ENCODE peak calls at places on chromosomes 16 and 17, in seven cellular contexts. One of them, this sample, is unnamed.

GRCh38 chr17:19331553-19332245 is 30.8 kb downstream of the B9D1 start:
- DNase-seq in HTR-8/SVneo: no peak
- DNase-seq in NCI-H524: no peak
- DNase-seq in NCI-H1694 treated with DMSO at 0.1 percent for 48 hours: no peak
- DNase-seq in HuH-7.5: no peak
- DNase-seq in DMS153: no peak
- DNase-seq in AG09319: no peak
- DNase-seq in this sample: no peak

GRCh38 chr17:59542960-59543635 is 22.3 kb upstream of the DHX40 start:
- DNase-seq in HTR-8/SVneo: no peak
- DNase-seq in NCI-H524: no peak
- DNase-seq in NCI-H1694 treated with DMSO at 0.1 percent for 48 hours: no peak
- DNase-seq in HuH-7.5: no peak
- DNase-seq in DMS153: no peak
- DNase-seq in AG09319: no peak
- DNase-seq in this sample: no peak

GRCh38 chr16:20614201-20615141 is 38.3 kb upstream of the ACSM2B start:
- DNase-seq in HTR-8/SVneo: no peak
- DNase-seq in NCI-H524: peak
- DNase-seq in NCI-H1694 treated with DMSO at 0.1 percent for 48 hours: no peak
- DNase-seq in HuH-7.5: no peak
- DNase-seq in DMS153: no peak
- DNase-seq in AG09319: no peak
- DNase-seq in this sample: no peak

GRCh38 chr17:27461192-27461859 is 5.1 kb downstream of the KSR1 start:
- DNase-seq in HTR-8/SVneo: no peak
- DNase-seq in NCI-H524: no peak
- DNase-seq in NCI-H1694 treated with DMSO at 0.1 percent for 48 hours: no peak
- DNase-seq in HuH-7.5: no peak
- DNase-seq in DMS153: no peak
- DNase-seq in AG09319: no peak
- DNase-seq in this sample: no peak

GRCh38 chr17:17453088-17453487 is 23.7 kb upstream of the MED9 start:
- DNase-seq in HTR-8/SVneo: no peak
- DNase-seq in NCI-H524: no peak
- DNase-seq in NCI-H1694 treated with DMSO at 0.1 percent for 48 hours: no peak
- DNase-seq in HuH-7.5: no peak
- DNase-seq in DMS153: no peak
- DNase-seq in AG09319: no peak
- DNase-seq in this sample: no peak

GRCh38 chr16:76175718-76176117 is 101.5 kb upstream of the CNTNAP4 start:
- DNase-seq in HTR-8/SVneo: no peak
- DNase-seq in NCI-H524: no peak
- DNase-seq in NCI-H1694 treated with DMSO at 0.1 percent for 48 hours: no peak
- DNase-seq in HuH-7.5: no peak
- DNase-seq in DMS153: no peak
- DNase-seq in AG09319: no peak
- DNase-seq in this sample: no peak

GRCh38 chr17:78154903-78155811 is 9.0 kb downstream of the C17orf99 start:
- DNase-seq in HTR-8/SVneo: no peak
- DNase-seq in NCI-H524: no peak
- DNase-seq in NCI-H1694 treated with DMSO at 0.1 percent for 48 hours: no peak
- DNase-seq in HuH-7.5: no peak
- DNase-seq in DMS153: no peak
- DNase-seq in AG09319: no peak
- DNase-seq in this sample: no peak

GRCh38 chr17:59893617-59894100 is 738 bp downstream of the RPS6KB1 start:
- DNase-seq in HTR-8/SVneo: peak
- DNase-seq in NCI-H524: peak
- DNase-seq in NCI-H1694 treated with DMSO at 0.1 percent for 48 hours: peak
- DNase-seq in HuH-7.5: peak
- DNase-seq in DMS153: no peak
- DNase-seq in AG09319: no peak
- DNase-seq in this sample: no peak

GRCh38 chr16:21650517-21650916 is 1.9 kb downstream of the IGSF6 start:
- DNase-seq in HTR-8/SVneo: no peak
- DNase-seq in NCI-H524: no peak
- DNase-seq in NCI-H1694 treated with DMSO at 0.1 percent for 48 hours: no peak
- DNase-seq in HuH-7.5: no peak
- DNase-seq in DMS153: no peak
- DNase-seq in AG09319: no peak
- DNase-seq in this sample: no peak

GRCh38 chr17:72792771-72793170 is 299.7 kb downstream of the SLC39A11 start:
- DNase-seq in HTR-8/SVneo: no peak
- DNase-seq in NCI-H524: no peak
- DNase-seq in NCI-H1694 treated with DMSO at 0.1 percent for 48 hours: no peak
- DNase-seq in HuH-7.5: no peak
- DNase-seq in DMS153: no peak
- DNase-seq in AG09319: no peak
- DNase-seq in this sample: no peak

GRCh38 chr16:62503073-62503472 is 466.8 kb upstream of the CDH8 start:
- DNase-seq in HTR-8/SVneo: no peak
- DNase-seq in NCI-H524: no peak
- DNase-seq in NCI-H1694 treated with DMSO at 0.1 percent for 48 hours: no peak
- DNase-seq in HuH-7.5: no peak
- DNase-seq in DMS153: no peak
- DNase-seq in AG09319: no peak
- DNase-seq in this sample: no peak

GRCh38 chr16:76303637-76304314 is 26.6 kb downstream of the CNTNAP4 start:
- DNase-seq in HTR-8/SVneo: no peak
- DNase-seq in NCI-H524: no peak
- DNase-seq in NCI-H1694 treated with DMSO at 0.1 percent for 48 hours: no peak
- DNase-seq in HuH-7.5: no peak
- DNase-seq in DMS153: no peak
- DNase-seq in AG09319: no peak
- DNase-seq in this sample: no peak

GRCh38 chr16:30184430-30185140 is 1.2 kb downstream of the CORO1A start:
- DNase-seq in HTR-8/SVneo: no peak
- DNase-seq in NCI-H524: no peak
- DNase-seq in NCI-H1694 treated with DMSO at 0.1 percent for 48 hours: no peak
- DNase-seq in HuH-7.5: no peak
- DNase-seq in DMS153: peak
- DNase-seq in AG09319: no peak
- DNase-seq in this sample: no peak

GRCh38 chr17:36612323-36612722 is 10.9 kb downstream of the MRM1 start:
- DNase-seq in HTR-8/SVneo: no peak
- DNase-seq in NCI-H524: no peak
- DNase-seq in NCI-H1694 treated with DMSO at 0.1 percent for 48 hours: no peak
- DNase-seq in HuH-7.5: no peak
- DNase-seq in DMS153: no peak
- DNase-seq in AG09319: no peak
- DNase-seq in this sample: no peak

GRCh38 chr16:29726845-29727379 is 18.9 kb downstream of the C16orf54 start:
- DNase-seq in HTR-8/SVneo: no peak
- DNase-seq in NCI-H524: no peak
- DNase-seq in NCI-H1694 treated with DMSO at 0.1 percent for 48 hours: no peak
- DNase-seq in HuH-7.5: no peak
- DNase-seq in DMS153: no peak
- DNase-seq in AG09319: no peak
- DNase-seq in this sample: no peak

GRCh38 chr17:44367219-44367618 is 3.6 kb upstream of the FAM171A2 start:
- DNase-seq in HTR-8/SVneo: no peak
- DNase-seq in NCI-H524: peak
- DNase-seq in NCI-H1694 treated with DMSO at 0.1 percent for 48 hours: no peak
- DNase-seq in HuH-7.5: no peak
- DNase-seq in DMS153: no peak
- DNase-seq in AG09319: no peak
- DNase-seq in this sample: no peak

GRCh38 chr17:56834380-56835258 is 668 bp downstream of the DGKE start:
- DNase-seq in HTR-8/SVneo: peak
- DNase-seq in NCI-H524: peak
- DNase-seq in NCI-H1694 treated with DMSO at 0.1 percent for 48 hours: no peak
- DNase-seq in HuH-7.5: no peak
- DNase-seq in DMS153: peak
- DNase-seq in AG09319: no peak
- DNase-seq in this sample: peak

GRCh38 chr17:51118330-51119195 is 2.1 kb downstream of the SPAG9 start:
- DNase-seq in HTR-8/SVneo: no peak
- DNase-seq in NCI-H524: peak
- DNase-seq in NCI-H1694 treated with DMSO at 0.1 percent for 48 hours: peak
- DNase-seq in HuH-7.5: peak
- DNase-seq in DMS153: peak
- DNase-seq in AG09319: no peak
- DNase-seq in this sample: no peak

GRCh38 chr17:17853811-17854527 is 17.2 kb upstream of the SREBF1 start:
- DNase-seq in HTR-8/SVneo: no peak
- DNase-seq in NCI-H524: no peak
- DNase-seq in NCI-H1694 treated with DMSO at 0.1 percent for 48 hours: no peak
- DNase-seq in HuH-7.5: no peak
- DNase-seq in DMS153: no peak
- DNase-seq in AG09319: no peak
- DNase-seq in this sample: no peak

GRCh38 chr17:66633322-66633965 is 201.5 kb upstream of the CACNG5 start:
- DNase-seq in HTR-8/SVneo: no peak
- DNase-seq in NCI-H524: no peak
- DNase-seq in NCI-H1694 treated with DMSO at 0.1 percent for 48 hours: no peak
- DNase-seq in HuH-7.5: no peak
- DNase-seq in DMS153: no peak
- DNase-seq in AG09319: no peak
- DNase-seq in this sample: no peak

GRCh38 chr16:75322706-75323105 is 71.3 kb upstream of the BCAR1 start:
- DNase-seq in HTR-8/SVneo: no peak
- DNase-seq in NCI-H524: no peak
- DNase-seq in NCI-H1694 treated with DMSO at 0.1 percent for 48 hours: no peak
- DNase-seq in HuH-7.5: no peak
- DNase-seq in DMS153: no peak
- DNase-seq in AG09319: no peak
- DNase-seq in this sample: peak

GRCh38 chr16:27239906-27240655 is 28.5 kb downstream of the NSMCE1 start:
- DNase-seq in HTR-8/SVneo: no peak
- DNase-seq in NCI-H524: no peak
- DNase-seq in NCI-H1694 treated with DMSO at 0.1 percent for 48 hours: no peak
- DNase-seq in HuH-7.5: no peak
- DNase-seq in DMS153: no peak
- DNase-seq in AG09319: no peak
- DNase-seq in this sample: no peak

GRCh38 chr17:82055965-82056728 is 4.4 kb downstream of the GPS1 start:
- DNase-seq in HTR-8/SVneo: no peak
- DNase-seq in NCI-H524: no peak
- DNase-seq in NCI-H1694 treated with DMSO at 0.1 percent for 48 hours: no peak
- DNase-seq in HuH-7.5: no peak
- DNase-seq in DMS153: no peak
- DNase-seq in AG09319: no peak
- DNase-seq in this sample: no peak

GRCh38 chr17:8430966-8431365 is 4.7 kb upstream of the NDEL1 start:
- DNase-seq in HTR-8/SVneo: no peak
- DNase-seq in NCI-H524: no peak
- DNase-seq in NCI-H1694 treated with DMSO at 0.1 percent for 48 hours: no peak
- DNase-seq in HuH-7.5: no peak
- DNase-seq in DMS153: no peak
- DNase-seq in AG09319: peak
- DNase-seq in this sample: no peak

This sample was measured in T47D.